ENCODE peak calls at places on chromosome 3, in ten cellular contexts. F, D, H, C, E, O, M, P, U and L are unnamed samples. For H3K4me1, the result is how much of the 10 kb centered on the place peaks cover.

GRCh38 chr3:4746241-4746958 is 232.8 kb upstream of the BHLHE40 start:
- DNase-seq in E (no peak), M (no peak), O (no peak), D (no peak), F (no peak), U (peak), H (no peak), P (peak), C (no peak), L (no peak)

GRCh38 chr3:27114684-27115083 is 254.5 kb downstream of the NEK10 start:
- DNase-seq in M (no peak), C (no peak), U (no peak), D (no peak), F (no peak), H (no peak), O (no peak), P (no peak), E (no peak), L (no peak)

GRCh38 chr3:44862221-44862637 is 517 bp downstream of the TMEM42 start:
- DNase-seq in D (peak), F (no peak), U (no peak), O (peak), C (no peak), P (no peak), H (no peak), E (peak), M (peak), L (peak)

GRCh38 chr3:10419637-10420232 is 85.7 kb downstream of the ATP2B2 start:
- DNase-seq in F (no peak), H (peak), O (peak), M (no peak), U (no peak), D (no peak), C (no peak), E (peak), P (no peak), L (peak)

GRCh38 chr3:47852604-47853397 is 49.9 kb downstream of the DHX30 start:
- DNase-seq in D (no peak), E (no peak), M (no peak), U (no peak), C (no peak), F (no peak), P (no peak), O (no peak), H (no peak), L (no peak)

GRCh38 chr3:115766587-115767492 is 143.5 kb downstream of the GAP43 start:
- DNase-seq in E (peak), D (no peak), M (no peak), P (no peak), F (no peak), H (no peak), U (no peak), O (no peak), C (no peak), L (no peak)

GRCh38 chr3:186493507-186493906 is 50.7 kb downstream of the CRYGS start:
- DNase-seq in H (no peak), F (no peak), C (no peak), P (no peak), M (no peak), E (peak), O (no peak), D (no peak), U (no peak), L (no peak)

GRCh38 chr3:19931180-19931692 is 2.8 kb downstream of the EFHB start:
- DNase-seq in D (no peak), F (no peak), P (no peak), E (no peak), M (peak), C (no peak), U (no peak), H (no peak), O (no peak), L (no peak)

GRCh38 chr3:127970966-127971592 is 56.0 kb downstream of the KBTBD12 start:
- DNase-seq in P (peak), D (peak), O (no peak), E (peak), C (no peak), H (peak), M (peak), U (no peak), F (no peak), L (peak)

GRCh38 chr3:131348911-131349310 is 32.7 kb upstream of the NUDT16 start:
- DNase-seq in H (no peak), M (no peak), D (no peak), O (no peak), E (no peak), F (no peak), U (no peak), C (no peak), P (no peak), L (no peak)

GRCh38 chr3:131349454-131349853 is 32.1 kb upstream of the NUDT16 start:
- DNase-seq in H (no peak), P (no peak), F (no peak), U (no peak), M (no peak), O (no peak), C (no peak), D (no peak), E (no peak), L (no peak)

GRCh38 chr3:131353016-131353877 is 28.3 kb upstream of the NUDT16 start:
- DNase-seq in C (no peak), M (no peak), P (no peak), F (no peak), H (no peak), O (no peak), E (no peak), U (no peak), D (no peak), L (no peak)

GRCh38 chr3:131350506-131350905 is 31.1 kb upstream of the NUDT16 start:
- DNase-seq in M (no peak), O (no peak), C (no peak), P (no peak), H (no peak), D (no peak), F (no peak), U (no peak), E (no peak), L (no peak)

DNA sequence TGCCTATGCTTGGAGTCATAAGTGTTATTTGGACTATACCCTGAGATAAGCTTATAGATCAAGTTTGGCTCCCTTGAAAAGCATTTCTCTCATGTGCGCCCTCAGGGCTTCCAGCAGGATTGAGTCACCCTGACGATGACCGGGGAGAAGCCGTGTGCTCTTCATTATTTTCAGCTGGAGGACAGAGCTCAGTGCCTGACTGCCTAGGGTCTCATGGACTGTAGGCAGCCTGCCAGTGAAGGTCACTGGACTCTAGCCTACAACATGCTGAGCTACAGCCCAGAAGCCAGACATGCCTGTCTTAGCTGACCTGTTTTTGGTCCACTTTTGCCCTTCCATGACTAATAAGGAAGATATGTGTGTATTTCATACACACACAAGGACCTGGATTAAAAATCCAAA is 31.6 kb upstream of the NUDT16 start:
- DNase-seq in P (peak), U (peak), M (no peak), E (peak), O (no peak), F (peak), H (no peak), D (no peak), C (no peak), L (no peak)
- H3K4me1 ChIP-seq in P (under half), U (under half), M (under half), E (under half), O (under half), F (half or more), H (under half), D (under half), C (under half), L (under half)

GRCh38 chr3:16055606-16056209 is 118.8 kb upstream of the GALNT15 start:
- DNase-seq in P (no peak), E (peak), H (no peak), C (no peak), O (no peak), F (no peak), D (no peak), M (no peak), U (no peak), L (no peak)
- H3K27ac ChIP-seq in P (peak), E (no peak), H (no peak), C (no peak), O (no peak), F (peak), D (no peak), M (no peak), U (peak), L (no peak)

GRCh38 chr3:138433892-138434275 is 532 bp upstream of the ESYT3 start:
- DNase-seq in E (no peak), D (no peak), F (no peak), M (no peak), P (no peak), H (no peak), C (no peak), O (no peak), U (no peak), L (no peak)
- H3K4me3 ChIP-seq in E (peak), D (no peak), F (peak), M (no peak), P (peak), H (no peak), C (peak), O (peak), U (peak), L (no peak)

GRCh38 chr3:108125550-108126071 is 34.8 kb upstream of the CD47 start:
- DNase-seq in U (no peak), D (no peak), F (no peak), P (no peak), E (no peak), H (peak), M (no peak), O (peak), C (no peak), L (peak)
- H3K4me1 ChIP-seq in U (under half), D (under half), F (under half), P (under half), E (under half), H (half or more), M (under half), O (half or more), C (under half), L (half or more)

GRCh38 chr3:155417119-155417517 is 123.6 kb upstream of the STRIT1 start:
- DNase-seq in H (no peak), P (no peak), C (no peak), M (no peak), E (no peak), O (no peak), U (no peak), F (no peak), D (no peak), L (no peak)

GRCh38 chr3:155424041-155424605 is 130.6 kb upstream of the STRIT1 start:
- DNase-seq in D (no peak), O (no peak), E (no peak), U (no peak), P (no peak), C (no peak), H (no peak), F (no peak), M (no peak), L (no peak)

GRCh38 chr3:155418426-155418825 is 124.9 kb upstream of the STRIT1 start:
- DNase-seq in F (peak), O (no peak), P (no peak), M (peak), E (no peak), U (no peak), C (no peak), H (no peak), D (no peak), L (no peak)

GRCh38 chr3:155423526-155423925 is 130.0 kb upstream of the STRIT1 start:
- DNase-seq in U (no peak), H (no peak), D (no peak), C (no peak), E (no peak), M (no peak), O (no peak), P (no peak), F (no peak), L (no peak)

DNA sequence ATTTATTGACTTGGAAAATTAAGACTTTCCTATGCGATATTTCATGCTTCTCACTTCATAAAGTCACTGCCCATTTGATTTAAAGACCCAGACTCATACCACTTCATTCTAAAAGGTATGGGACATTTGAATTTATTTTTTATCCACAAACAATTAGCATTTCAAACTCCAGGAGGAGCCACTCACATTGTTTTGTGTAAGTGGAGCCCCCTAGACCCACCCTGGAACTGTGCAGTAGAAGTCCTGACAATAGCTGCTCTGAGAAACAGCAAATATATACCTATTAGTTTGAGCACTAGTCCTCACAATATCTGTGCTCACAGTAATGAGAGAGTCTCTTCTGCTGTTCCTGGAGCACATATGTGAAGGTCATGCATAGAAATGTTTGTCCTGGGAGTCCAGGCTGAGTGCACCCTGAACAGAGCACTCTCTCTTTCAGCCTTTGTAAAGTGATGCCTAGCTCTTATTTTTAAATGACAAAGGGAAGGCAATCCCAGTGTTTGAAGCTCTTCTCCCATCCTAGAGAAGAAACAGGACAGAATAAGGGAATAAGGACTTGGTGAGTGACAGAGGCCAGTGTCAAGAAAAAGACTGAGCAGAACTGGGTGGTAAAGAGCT is 127.5 kb upstream of the STRIT1 start:
- DNase-seq in F (no peak), O (no peak), P (no peak), U (no peak), H (no peak), C (no peak), E (no peak), D (no peak), M (no peak), L (no peak)
- H3K27ac ChIP-seq in F (no peak), O (no peak), P (no peak), U (no peak), H (no peak), C (no peak), E (no peak), D (no peak), M (no peak), L (no peak)

DNA sequence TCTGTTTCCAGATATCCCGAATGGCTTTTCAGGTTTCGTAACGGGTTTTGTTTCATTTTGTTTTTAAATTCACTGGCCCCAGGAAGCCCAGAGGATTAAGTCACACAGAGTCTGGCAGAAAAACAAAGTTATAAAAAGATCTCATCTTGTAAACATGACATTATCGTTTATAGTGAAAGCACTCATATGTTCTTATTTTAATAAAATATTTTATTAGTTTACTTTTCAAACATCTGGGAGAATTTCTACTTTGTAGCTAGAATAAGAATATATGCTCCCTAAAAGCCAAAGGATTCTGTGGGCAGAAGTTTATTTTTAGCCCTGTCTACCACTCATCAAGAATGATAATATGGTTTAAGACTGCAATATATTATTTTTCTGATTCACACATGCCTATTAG is 149.3 kb upstream of the SLC2A2 start:
- DNase-seq in H (no peak), M (no peak), D (no peak), C (no peak), E (peak), F (no peak), P (no peak), U (no peak), O (no peak), L (no peak)
- H3K4me3 ChIP-seq in H (no peak), M (no peak), D (no peak), C (no peak), E (no peak), F (peak), P (peak), U (peak), O (no peak), L (no peak)

DNA sequence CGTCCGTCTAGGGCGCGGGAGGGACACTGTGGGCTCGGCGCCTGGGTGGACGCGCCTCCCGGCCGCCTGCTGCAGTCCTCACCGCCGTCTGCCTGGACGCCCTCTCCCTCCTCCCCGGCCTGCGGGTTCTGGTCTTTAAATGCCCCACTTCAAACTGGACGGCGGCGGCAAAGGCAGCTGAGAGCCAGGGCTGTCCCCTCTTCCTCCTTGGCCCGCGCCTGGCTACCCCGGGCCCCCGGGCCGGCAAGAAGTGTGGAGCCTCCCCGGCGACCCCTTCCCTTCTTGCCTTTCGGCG is 415 bp downstream of the CBLB start:
- DNase-seq in F (peak), U (peak), H (no peak), P (peak), D (peak), O (no peak), C (peak), E (peak), M (peak), L (no peak)
- H3K4me1 ChIP-seq in F (half or more), U (under half), H (under half), P (under half), D (under half), O (under half), C (half or more), E (under half), M (under half), L (under half)

GRCh38 chr3:187931770-187932278 is 186.6 kb upstream of the BCL6 start:
- DNase-seq in F (no peak), E (no peak), O (no peak), H (no peak), C (no peak), D (no peak), P (no peak), U (no peak), M (no peak), L (no peak)
- H3K27ac ChIP-seq in F (no peak), E (no peak), O (no peak), H (no peak), C (no peak), D (no peak), P (no peak), U (no peak), M (no peak), L (no peak)

GRCh38 chr3:157921271-157921670 is 184.9 kb downstream of the SHOX2 start:
- DNase-seq in F (no peak), H (no peak), M (no peak), E (no peak), D (no peak), U (no peak), C (no peak), P (no peak), O (no peak), L (no peak)
- H3K4me3 ChIP-seq in F (no peak), H (no peak), M (no peak), E (no peak), D (no peak), U (no peak), C (no peak), P (no peak), O (no peak), L (no peak)